ENCODE peak calls at places on chromosomes 6 and 20, in four cellular contexts. D, L, G and P are unnamed samples.

GRCh38 chr20:56443654-56444540 is 24.5 kb upstream of the RTF2 start:
- DNase-seq in D (peak; percentile 36), L (peak; percentile 60), G (no peak), P (no peak)

GRCh38 chr20:45016089-45016641 is 49.9 kb downstream of the STK4 start:
- DNase-seq in D (no peak), L (no peak), G (peak; percentile 46), P (no peak)

GRCh38 chr20:37734228-37734980 is 40.6 kb downstream of the CTNNBL1 start:
- DNase-seq in D (no peak), L (peak; percentile 31), G (no peak), P (peak; percentile 48)

GRCh38 chr20:17667445-17667844 is 14.6 kb downstream of the RRBP1 start:
- DNase-seq in D (no peak), L (no peak), G (no peak), P (no peak)

GRCh38 chr6:71127374-71127773 is 161.2 kb upstream of the OGFRL1 start:
- DNase-seq in D (no peak), L (peak; percentile 24), G (no peak), P (no peak)

GRCh38 chr20:57387945-57388351 is 3.2 kb upstream of the RBM38 start:
- DNase-seq in D (peak; percentile 8), L (no peak), G (no peak), P (no peak)

GRCh38 chr20:47126709-47127108 is 229.8 kb downstream of the ZMYND8 start:
- DNase-seq in D (no peak), L (no peak), G (peak; percentile 69), P (peak; percentile 52)

GRCh38 chr6:1798303-1798964 is 188.7 kb downstream of the FOXC1 start:
- DNase-seq in D (no peak), L (no peak), G (no peak), P (no peak)

GRCh38 chr6:75563032-75563431 is 38.6 kb upstream of the SENP6 start:
- DNase-seq in D (peak; percentile 55), L (peak; percentile 32), G (peak; percentile 27), P (peak; percentile 26)

GRCh38 chr20:57374931-57375651 is 16.1 kb upstream of the RBM38 start:
- DNase-seq in D (no peak), L (no peak), G (no peak), P (peak; percentile 14)

GRCh38 chr6:42313941-42314570 is 96.4 kb upstream of the MRPS10 start:
- DNase-seq in D (no peak), L (no peak), G (peak; percentile 68), P (peak; percentile 33)

GRCh38 chr6:14634072-14634471 is 516.5 kb downstream of the CD83 start:
- DNase-seq in D (peak; percentile 18), L (no peak), G (no peak), P (no peak)

GRCh38 chr20:62355527-62356142 is 11.5 kb downstream of the LAMA5 start:
- DNase-seq in D (peak; percentile 85), L (no peak), G (peak; percentile 58), P (peak; percentile 55)

GRCh38 chr6:67683960-67684359 is 951.1 kb upstream of the ADGRB3 start:
- DNase-seq in D (no peak), L (no peak), G (peak; percentile 96), P (no peak)

GRCh38 chr20:51382986-51383821 is 159.3 kb downstream of the NFATC2 start:
- DNase-seq in D (no peak), L (no peak), G (peak; percentile 58), P (peak; percentile 33)

GRCh38 chr20:61804896-61805295 is 260.8 kb downstream of the TAF4 start:
- DNase-seq in D (peak; percentile 35), L (no peak), G (no peak), P (no peak)

GRCh38 chr20:50561379-50562078 is 51.3 kb downstream of the PTPN1 start:
- DNase-seq in D (no peak), L (no peak), G (peak; percentile 94), P (peak; percentile 91)

GRCh38 chr20:57897156-57897874 is 187.5 kb upstream of the PMEPA1 start:
- DNase-seq in D (no peak), L (no peak), G (no peak), P (no peak)

GRCh38 chr6:149314325-149314724 is 3.2 kb upstream of the TAB2 start:
- DNase-seq in D (no peak), L (no peak), G (no peak), P (no peak)

GRCh38 chr6:20223119-20223518 is 10.8 kb upstream of the MBOAT1 start:
- DNase-seq in D (no peak), L (no peak), G (no peak), P (no peak)

GRCh38 chr6:147508871-147509608 is 550 bp downstream of the SAMD5 start:
- DNase-seq in D (peak; percentile 72), L (no peak), G (no peak), P (peak; percentile 28)

GRCh38 chr6:93822434-93823265 is 403.3 kb upstream of the EPHA7 start:
- DNase-seq in D (no peak), L (no peak), G (no peak), P (no peak)

GRCh38 chr6:169378620-169379381 is 125.2 kb upstream of the THBS2 start:
- DNase-seq in D (no peak), L (no peak), G (no peak), P (no peak)

GRCh38 chr6:67748521-67748920 is 886.6 kb upstream of the ADGRB3 start:
- DNase-seq in D (no peak), L (no peak), G (peak; percentile 86), P (no peak)

GRCh38 chr6:86859513-86859912 is 77.8 kb upstream of the HTR1E start:
- DNase-seq in D (no peak), L (no peak), G (no peak), P (no peak)

GRCh38 chr6:53119772-53120409 is 28.8 kb downstream of the GCM1 start:
- DNase-seq in D (peak; percentile 21), L (no peak), G (peak; percentile 73), P (peak; percentile 67)

GRCh38 chr6:2784061-2784460 is 18.9 kb downstream of the WRNIP1 start:
- DNase-seq in D (no peak), L (no peak), G (no peak), P (no peak)

GRCh38 chr6:63802606-63803206 is 167.1 kb downstream of the PHF3 start:
- DNase-seq in D (no peak), L (peak; percentile 37), G (peak; percentile 68), P (no peak)